ENCODE peak calls at places on chromosomes 3 and 15, in five cellular contexts. B, H, S, G and W are unnamed samples.

GRCh38 chr3:141865101-141865500 is 11.3 kb upstream of the ATP1B3 start:
- ATAC-seq in B (no peak), H (no peak), S (no peak), G (no peak), W (no peak)

GRCh38 chr15:61390138-61390537 is 161.0 kb upstream of the RORA start:
- ATAC-seq in B (no peak), H (no peak), S (no peak), G (peak; percentile 54), W (no peak)

GRCh38 chr3:176375519-176375918 is 821.8 kb downstream of the TBL1XR1 start:
- ATAC-seq in B (no peak), H (no peak), S (no peak), G (no peak), W (no peak)

GRCh38 chr3:15510493-15510892 is 11.0 kb downstream of the COLQ start:
- ATAC-seq in B (no peak), H (no peak), S (no peak), G (no peak), W (no peak)

GRCh38 chr15:89495638-89496145 is 691 bp downstream of the RHCG start:
- ATAC-seq in B (no peak), H (no peak), S (no peak), G (peak; percentile 10), W (no peak)

GRCh38 chr15:44676676-44677075 is 13.2 kb upstream of the SPG11 start:
- ATAC-seq in B (no peak), H (no peak), S (peak; percentile 56), G (no peak), W (no peak)

GRCh38 chr15:45555914-45556608 is 31.1 kb upstream of the BLOC1S6 start:
- ATAC-seq in B (no peak), H (no peak), S (no peak), G (peak; percentile 90), W (no peak)

GRCh38 chr3:112321867-112322652 is 10.9 kb upstream of the CD200 start:
- ATAC-seq in B (peak; percentile 58), H (no peak), S (no peak), G (no peak), W (no peak)

GRCh38 chr3:49470714-49471420 is 800 bp downstream of the DAG1 start:
- ATAC-seq in B (peak; percentile 10), H (peak; percentile 25), S (peak; percentile 24), G (peak; percentile 52), W (no peak)

GRCh38 chr3:118245312-118245711 is 789.3 kb downstream of the IGSF11 start:
- ATAC-seq in B (no peak), H (no peak), S (no peak), G (no peak), W (no peak)

GRCh38 chr3:67595424-67595823 is 59.0 kb downstream of the SUCLG2 start:
- ATAC-seq in B (no peak), H (no peak), S (no peak), G (no peak), W (no peak)

GRCh38 chr3:132488136-132488535 is 70.8 kb downstream of the DNAJC13 start:
- ATAC-seq in B (no peak), H (no peak), S (no peak), G (no peak), W (no peak)

GRCh38 chr15:99738047-99738847 is 5.0 kb upstream of the LYSMD4 start:
- ATAC-seq in B (no peak), H (no peak), S (no peak), G (no peak), W (no peak)

GRCh38 chr15:58628206-58629057 is 121.1 kb downstream of the ADAM10 start:
- ATAC-seq in B (no peak), H (no peak), S (peak; percentile 70), G (peak; percentile 79), W (no peak)

GRCh38 chr3:130783629-130784028 is 37.0 kb upstream of the PIK3R4 start:
- ATAC-seq in B (no peak), H (no peak), S (no peak), G (no peak), W (no peak)

GRCh38 chr15:99442268-99442897 is 123.4 kb upstream of the MEF2A start:
- ATAC-seq in B (peak; percentile 42), H (peak; percentile 86), S (no peak), G (no peak), W (peak; percentile 84)

GRCh38 chr3:93843981-93844380 is 129.7 kb downstream of the PROS1 start:
- ATAC-seq in B (no peak), H (peak; percentile 88), S (no peak), G (no peak), W (peak; percentile 58)

GRCh38 chr15:56295433-56295832 is 51.8 kb upstream of the RFX7 start:
- ATAC-seq in B (no peak), H (no peak), S (no peak), G (no peak), W (no peak)

GRCh38 chr3:38620236-38620635 is 29.3 kb downstream of the SCN5A start:
- ATAC-seq in B (no peak), H (no peak), S (no peak), G (no peak), W (no peak)

GRCh38 chr3:157594413-157594812 is 91.2 kb upstream of the VEPH1 start:
- ATAC-seq in B (no peak), H (no peak), S (no peak), G (no peak), W (no peak)

DNA sequence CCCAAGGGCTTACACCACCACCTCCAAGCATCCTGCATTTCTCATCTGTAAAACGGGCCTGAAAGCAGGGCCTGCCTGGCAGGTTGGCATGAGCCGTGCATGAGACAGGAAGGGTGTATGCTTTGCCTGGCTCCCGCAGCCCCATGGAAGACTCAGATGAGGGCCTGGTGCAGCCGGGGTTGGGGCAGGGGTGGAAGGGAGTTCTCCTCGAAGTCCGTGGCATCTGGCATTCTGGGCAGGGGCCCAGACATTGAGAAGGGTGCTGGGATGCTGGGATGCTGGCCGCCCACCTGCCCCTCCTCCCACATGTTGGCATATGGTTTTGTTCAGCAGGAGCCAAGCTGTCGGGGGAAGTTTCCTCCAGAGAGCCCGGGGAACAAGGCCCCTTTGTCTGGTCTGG is 13.0 kb upstream of the FBLN2 start:
- ATAC-seq in B (no peak), H (no peak), S (no peak), G (no peak), W (no peak)
- H3K27ac ChIP-seq in B (no peak overlapping the region), H (no peak overlapping the region), S (no peak overlapping the region), G (no peak overlapping the region), W (peak overlapping the region; percentile 54)

DNA sequence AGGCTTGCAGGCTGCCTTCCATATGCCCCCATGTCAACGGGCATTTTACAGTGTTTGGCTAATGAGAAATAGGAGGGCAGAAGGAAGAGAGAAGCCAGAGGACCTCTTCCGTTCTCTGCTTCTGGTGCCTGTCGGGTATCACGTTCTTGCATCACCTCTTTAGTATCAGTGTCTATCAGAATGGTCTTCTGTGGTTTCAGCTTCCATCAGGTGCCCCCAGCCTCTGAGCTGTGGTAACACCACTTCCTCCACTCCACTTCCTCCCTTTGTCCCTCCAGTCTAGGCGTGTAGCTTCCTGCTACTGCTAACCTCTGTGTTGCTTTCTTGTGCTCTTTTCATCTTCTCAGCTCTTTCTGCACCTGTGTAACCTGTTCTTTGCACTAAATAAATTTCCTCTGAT is 27.6 kb upstream of the FOXB1 start:
- ATAC-seq in B (no peak), H (no peak), S (peak; percentile 98), G (no peak), W (no peak)
- H3K27ac ChIP-seq in B (no peak overlapping the region), H (no peak overlapping the region), S (no peak overlapping the region), G (no peak overlapping the region), W (no peak overlapping the region)

DNA sequence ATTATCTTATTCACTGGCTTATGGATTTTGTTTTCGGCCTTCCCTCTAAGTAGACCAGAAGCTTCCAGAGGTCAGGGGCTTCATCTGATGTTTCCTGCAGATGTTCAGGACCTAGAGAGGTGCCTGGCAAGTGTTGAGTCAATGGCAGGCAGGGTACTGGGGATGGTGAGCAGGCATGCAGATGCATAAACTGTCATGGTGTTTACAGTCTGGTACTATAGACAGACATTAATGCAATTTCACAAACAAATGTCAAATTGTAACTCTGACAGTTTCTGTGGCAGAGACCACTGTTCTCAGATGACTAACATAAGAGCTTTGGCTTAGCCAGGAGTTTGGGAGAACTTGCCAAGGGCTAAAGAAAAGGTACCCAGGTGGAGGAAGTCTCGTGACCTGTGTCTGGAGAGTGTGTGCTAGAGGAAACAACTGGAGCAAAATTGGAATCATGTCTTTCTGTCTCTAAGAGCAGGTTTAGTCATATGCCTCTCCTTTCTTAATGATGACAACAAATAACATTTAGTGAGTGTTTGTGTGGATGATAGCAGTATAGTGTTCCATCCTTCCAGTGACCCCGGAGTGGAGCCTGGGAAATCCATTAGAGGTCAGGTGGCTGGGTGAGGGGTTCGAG is 53.7 kb upstream of the TRAK1 start:
- ATAC-seq in B (no peak), H (no peak), S (no peak), G (peak; percentile 39), W (no peak)
- H3K27ac ChIP-seq in B (no peak overlapping the region), H (peak overlapping the region; percentile 68), S (no peak overlapping the region), G (peak overlapping the region; percentile 37), W (no peak overlapping the region)

DNA sequence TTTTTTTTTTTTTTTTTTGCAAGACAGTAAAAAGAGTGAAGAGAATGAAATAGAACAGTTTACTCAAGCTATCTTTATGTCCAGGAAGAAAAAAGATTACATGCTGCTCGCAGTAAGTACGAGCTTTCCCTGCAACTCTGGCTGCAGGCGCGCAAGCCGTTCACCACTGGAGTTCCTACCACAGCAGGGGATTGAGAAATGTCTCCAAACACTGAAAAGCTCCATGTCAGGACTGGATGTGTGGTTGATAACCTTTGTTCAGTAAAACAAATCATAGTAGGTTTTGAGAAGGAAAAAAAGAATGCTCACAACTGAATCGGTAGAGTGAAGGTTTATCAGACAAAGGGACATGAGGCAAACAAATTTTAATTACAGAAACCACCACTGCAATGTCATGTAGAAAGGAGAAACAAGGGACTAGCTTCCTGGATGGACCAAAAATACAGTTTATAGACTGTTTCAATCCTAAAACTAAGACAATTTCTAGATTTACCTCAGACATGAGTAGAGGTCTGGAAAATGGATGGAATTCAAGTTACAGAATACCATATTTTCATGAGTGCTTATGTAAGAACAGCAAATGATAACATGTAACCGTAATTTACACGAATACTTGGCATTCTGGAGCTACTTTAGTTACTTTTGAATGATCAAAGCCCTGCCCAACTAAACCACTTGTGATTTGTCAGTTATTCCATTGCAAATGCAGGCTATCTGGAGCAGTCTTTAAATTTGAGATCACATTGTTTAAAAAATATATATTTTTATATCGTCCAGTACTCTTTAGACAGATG is 471.1 kb downstream of the SHQ1 start:
- ATAC-seq in B (no peak), H (no peak), S (no peak), G (no peak), W (no peak)
- H3K27ac ChIP-seq in B (no peak overlapping the region), H (no peak overlapping the region), S (no peak overlapping the region), G (no peak overlapping the region), W (no peak overlapping the region)

DNA sequence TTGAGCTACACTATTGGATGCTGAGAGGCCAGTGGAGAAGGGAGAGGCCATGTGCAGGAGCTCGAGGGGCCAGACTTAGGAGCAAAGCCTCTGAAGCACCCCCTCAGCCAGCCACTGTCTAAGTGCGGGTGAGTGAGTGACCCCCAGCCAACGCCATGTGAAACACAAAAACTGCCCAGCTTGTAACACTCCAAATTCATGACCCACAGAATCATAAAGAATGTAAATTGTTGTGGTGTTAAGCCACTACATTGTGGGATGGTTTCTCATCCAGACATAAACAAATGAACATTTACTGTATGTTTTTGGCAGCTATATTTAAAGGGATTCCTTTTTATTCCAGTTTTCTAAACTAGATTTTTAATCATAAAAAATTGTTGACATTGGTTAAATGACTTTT is 27.2 kb upstream of the TMEM158 start:
- ATAC-seq in B (no peak), H (no peak), S (no peak), G (no peak), W (no peak)
- H3K27ac ChIP-seq in B (no peak overlapping the region), H (no peak overlapping the region), S (no peak overlapping the region), G (no peak overlapping the region), W (no peak overlapping the region)

DNA sequence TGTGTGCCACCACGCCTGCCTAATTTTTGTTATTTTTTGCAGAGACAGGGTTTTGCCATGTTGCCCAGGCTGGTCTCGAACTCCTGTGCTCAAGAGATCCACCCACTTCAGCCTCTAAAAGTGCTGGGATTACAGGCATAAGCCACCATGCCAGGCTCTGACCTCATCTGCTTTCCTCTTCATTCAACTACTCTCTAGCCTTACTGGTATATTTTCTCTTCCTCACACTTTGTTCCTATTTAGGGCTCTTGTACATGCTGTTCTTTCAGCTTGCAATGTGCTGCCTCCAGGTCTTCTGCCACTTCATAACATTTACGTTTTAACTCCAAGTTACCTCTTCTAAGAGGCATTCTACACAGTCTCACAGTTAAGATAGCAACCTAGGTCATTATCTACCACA is 34.9 kb downstream of the PIK3CB start:
- ATAC-seq in B (no peak), H (no peak), S (no peak), G (no peak), W (peak; percentile 90)
- H3K27ac ChIP-seq in B (no peak overlapping the region), H (no peak overlapping the region), S (no peak overlapping the region), G (no peak overlapping the region), W (peak overlapping the region; percentile 79)